ENCODE peak calls at places on chromosome 12, in six cellular contexts. One of them, this sample, is unnamed.

GRCh38 chr12:44031472-44032185 is 195.7 kb downstream of the TMEM117 start:
- DNase-seq in HCT116: no peak
- DNase-seq in K562: no peak
- DNase-seq in GM12878: no peak
- DNase-seq in HepG2: no peak
- DNase-seq in H1: no peak
- DNase-seq in this sample: no peak

GRCh38 chr12:54439096-54439495 is 20.0 kb upstream of the ITGA5 start:
- DNase-seq in HCT116: no peak
- DNase-seq in K562: no peak
- DNase-seq in GM12878: no peak
- DNase-seq in HepG2: no peak
- DNase-seq in H1: no peak
- DNase-seq in this sample: no peak

GRCh38 chr12:31526158-31526546 is 64.8 kb downstream of the DENND5B start:
- DNase-seq in HCT116: no peak
- DNase-seq in K562: no peak
- DNase-seq in GM12878: no peak
- DNase-seq in HepG2: peak
- DNase-seq in H1: no peak
- DNase-seq in this sample: no peak

GRCh38 chr12:92509156-92509758 is 193.5 kb upstream of the PLEKHG7 start:
- DNase-seq in HCT116: no peak
- DNase-seq in K562: no peak
- DNase-seq in GM12878: no peak
- DNase-seq in HepG2: no peak
- DNase-seq in H1: no peak
- DNase-seq in this sample: no peak

GRCh38 chr12:101927042-101927441 is 49.7 kb downstream of the DRAM1 start:
- DNase-seq in HCT116: no peak
- DNase-seq in K562: no peak
- DNase-seq in GM12878: no peak
- DNase-seq in HepG2: no peak
- DNase-seq in H1: no peak
- DNase-seq in this sample: no peak

GRCh38 chr12:52518574-52519469 is 1.4 kb downstream of the KRT5 start:
- DNase-seq in HCT116: no peak
- DNase-seq in K562: no peak
- DNase-seq in GM12878: no peak
- DNase-seq in HepG2: no peak
- DNase-seq in H1: peak
- DNase-seq in this sample: no peak

GRCh38 chr12:98780261-98780660 is 135.2 kb downstream of the APAF1 start:
- DNase-seq in HCT116: no peak
- DNase-seq in K562: no peak
- DNase-seq in GM12878: no peak
- DNase-seq in HepG2: no peak
- DNase-seq in H1: no peak
- DNase-seq in this sample: no peak

GRCh38 chr12:11833174-11833895 is 183.9 kb downstream of the ETV6 start:
- DNase-seq in HCT116: no peak
- DNase-seq in K562: no peak
- DNase-seq in GM12878: no peak
- DNase-seq in HepG2: no peak
- DNase-seq in H1: no peak
- DNase-seq in this sample: no peak

GRCh38 chr12:2588345-2588744 is 206.4 kb upstream of the FKBP4 start:
- DNase-seq in HCT116: no peak
- DNase-seq in K562: no peak
- DNase-seq in GM12878: no peak
- DNase-seq in HepG2: no peak
- DNase-seq in H1: no peak
- DNase-seq in this sample: no peak

GRCh38 chr12:92943482-92944250 is 14.6 kb upstream of the EEA1 start:
- DNase-seq in HCT116: no peak
- DNase-seq in K562: peak
- DNase-seq in GM12878: no peak
- DNase-seq in HepG2: peak
- DNase-seq in H1: no peak
- DNase-seq in this sample: no peak

GRCh38 chr12:6222009-6222702 is 22.0 kb downstream of the CD9 start:
- DNase-seq in HCT116: no peak
- DNase-seq in K562: no peak
- DNase-seq in GM12878: no peak
- DNase-seq in HepG2: peak
- DNase-seq in H1: no peak
- DNase-seq in this sample: peak

GRCh38 chr12:66321433-66321832 is 19.1 kb downstream of the HELB start:
- DNase-seq in HCT116: no peak
- DNase-seq in K562: no peak
- DNase-seq in GM12878: no peak
- DNase-seq in HepG2: no peak
- DNase-seq in H1: no peak
- DNase-seq in this sample: peak

GRCh38 chr12:123250471-123251383 is 17.5 kb downstream of the MTRFR start:
- DNase-seq in HCT116: peak
- DNase-seq in K562: peak
- DNase-seq in GM12878: no peak
- DNase-seq in HepG2: peak
- DNase-seq in H1: no peak
- DNase-seq in this sample: no peak

GRCh38 chr12:30822385-30823139 is 67.8 kb upstream of the CAPRIN2 start:
- DNase-seq in HCT116: no peak
- DNase-seq in K562: no peak
- DNase-seq in GM12878: no peak
- DNase-seq in HepG2: no peak
- DNase-seq in H1: peak
- DNase-seq in this sample: peak

GRCh38 chr12:124754949-124755800 is 108.5 kb downstream of the SCARB1 start:
- DNase-seq in HCT116: no peak
- DNase-seq in K562: no peak
- DNase-seq in GM12878: no peak
- DNase-seq in HepG2: no peak
- DNase-seq in H1: no peak
- DNase-seq in this sample: no peak
- H3K27ac ChIP-seq in HCT116: no peak
- H3K27ac ChIP-seq in K562: no peak
- H3K27ac ChIP-seq in GM12878: no peak
- H3K27ac ChIP-seq in HepG2: no peak
- H3K27ac ChIP-seq in H1: no peak
- H3K27ac ChIP-seq in this sample: no peak

GRCh38 chr12:59079472-59079871 is 159.2 kb upstream of the LRIG3 start:
- DNase-seq in HCT116: no peak
- DNase-seq in K562: no peak
- DNase-seq in GM12878: no peak
- DNase-seq in HepG2: no peak
- DNase-seq in H1: no peak
- DNase-seq in this sample: peak
- TF ChIP-seq EZH2 in HCT116: no peak
- TF ChIP-seq EZH2 in K562: no peak
- TF ChIP-seq EZH2 in GM12878: no peak
- TF ChIP-seq EZH2 in HepG2: no peak
- TF ChIP-seq EZH2 in H1: no peak
- TF ChIP-seq EZH2 in this sample: no peak

GRCh38 chr12:114659084-114659483 is 24.9 kb downstream of the TBX3 start:
- DNase-seq in HCT116: no peak
- DNase-seq in K562: no peak
- DNase-seq in GM12878: no peak
- DNase-seq in HepG2: peak
- DNase-seq in H1: no peak
- DNase-seq in this sample: no peak

GRCh38 chr12:114661245-114661644 is 22.7 kb downstream of the TBX3 start:
- DNase-seq in HCT116: no peak
- DNase-seq in K562: no peak
- DNase-seq in GM12878: no peak
- DNase-seq in HepG2: no peak
- DNase-seq in H1: no peak
- DNase-seq in this sample: no peak

GRCh38 chr12:114665411-114666181 is 18.4 kb downstream of the TBX3 start:
- DNase-seq in HCT116: no peak
- DNase-seq in K562: no peak
- DNase-seq in GM12878: no peak
- DNase-seq in HepG2: no peak
- DNase-seq in H1: peak
- DNase-seq in this sample: no peak

GRCh38 chr12:114664661-114665320 is 19.2 kb downstream of the TBX3 start:
- DNase-seq in HCT116: no peak
- DNase-seq in K562: no peak
- DNase-seq in GM12878: no peak
- DNase-seq in HepG2: no peak
- DNase-seq in H1: peak
- DNase-seq in this sample: no peak

GRCh38 chr12:114662512-114663177 is 21.3 kb downstream of the TBX3 start:
- DNase-seq in HCT116: peak
- DNase-seq in K562: peak
- DNase-seq in GM12878: peak
- DNase-seq in HepG2: peak
- DNase-seq in H1: peak
- DNase-seq in this sample: peak
- TF ChIP-seq POLR2A in HCT116: no peak
- TF ChIP-seq POLR2A in K562: no peak
- TF ChIP-seq POLR2A in GM12878: no peak
- TF ChIP-seq POLR2A in HepG2: no peak
- TF ChIP-seq POLR2A in H1: no peak
- TF ChIP-seq POLR2A in this sample: no peak

GRCh38 chr12:8065991-8066594 is at the start of gene C3AR1:
- DNase-seq in HCT116: no peak
- DNase-seq in K562: peak
- DNase-seq in GM12878: no peak
- DNase-seq in HepG2: no peak
- DNase-seq in H1: no peak
- DNase-seq in this sample: peak
- H3K27ac ChIP-seq in HCT116: no peak
- H3K27ac ChIP-seq in K562: peak
- H3K27ac ChIP-seq in GM12878: no peak
- H3K27ac ChIP-seq in HepG2: no peak
- H3K27ac ChIP-seq in H1: no peak
- H3K27ac ChIP-seq in this sample: peak